ENCODE peak calls at places on chromosomes 1 and 21, in seven cellular contexts. R is hepatocyte, A is GM23248, E is neural progenitor cell, G is MM.1S, X is PC-3, L is HCT116. T is an unnamed sample.

GRCh38 chr21:37128069-37128468 is 55.0 kb downstream of the TTC3 start:
- DNase-seq in X (peak), L (no peak), E (no peak), R (no peak), A (no peak), G (no peak), T (no peak)

GRCh38 chr21:44335266-44336059 is 3.7 kb downstream of the CFAP410 start:
- DNase-seq in R (no peak), L (no peak), E (no peak), G (no peak), A (no peak), X (no peak), T (no peak)

GRCh38 chr1:167492509-167492910 is 25.8 kb downstream of the CD247 start:
- DNase-seq in X (no peak), A (no peak), E (no peak), L (no peak), R (no peak), G (no peak), T (no peak)

GRCh38 chr1:84605157-84605556 is 30.9 kb upstream of the CTBS start:
- DNase-seq in X (no peak), A (no peak), L (no peak), R (no peak), G (no peak), E (no peak), T (no peak)

GRCh38 chr1:101291562-101292035 is 54.8 kb downstream of the S1PR1 start:
- DNase-seq in R (peak), A (peak), G (no peak), L (no peak), E (no peak), X (peak), T (no peak)

GRCh38 chr1:68409426-68409825 is 40.3 kb downstream of the RPE65 start:
- DNase-seq in E (no peak), X (no peak), R (no peak), A (peak), G (no peak), L (no peak), T (no peak)

GRCh38 chr1:15260418-15261154 is 13.6 kb downstream of the FHAD1 start:
- DNase-seq in R (no peak), X (peak), A (peak), G (no peak), E (no peak), L (peak), T (no peak)

GRCh38 chr1:54096491-54097235 is 43.3 kb downstream of the TCEANC2 start:
- DNase-seq in G (no peak), L (no peak), E (peak), R (no peak), A (no peak), X (no peak), T (no peak)

GRCh38 chr1:185603158-185603557 is 131.0 kb upstream of the HMCN1 start:
- DNase-seq in L (no peak), E (no peak), A (no peak), G (no peak), X (no peak), R (no peak), T (no peak)

GRCh38 chr1:75797273-75797588 is 549 bp downstream of the MSH4 start:
- DNase-seq in X (no peak), E (no peak), R (no peak), A (no peak), G (no peak), L (no peak), T (no peak)
- TF ChIP-seq EZH2 in X (no peak), E (no peak), R (no peak), A (no peak), G (no peak), L (no peak), T (no peak)

DNA sequence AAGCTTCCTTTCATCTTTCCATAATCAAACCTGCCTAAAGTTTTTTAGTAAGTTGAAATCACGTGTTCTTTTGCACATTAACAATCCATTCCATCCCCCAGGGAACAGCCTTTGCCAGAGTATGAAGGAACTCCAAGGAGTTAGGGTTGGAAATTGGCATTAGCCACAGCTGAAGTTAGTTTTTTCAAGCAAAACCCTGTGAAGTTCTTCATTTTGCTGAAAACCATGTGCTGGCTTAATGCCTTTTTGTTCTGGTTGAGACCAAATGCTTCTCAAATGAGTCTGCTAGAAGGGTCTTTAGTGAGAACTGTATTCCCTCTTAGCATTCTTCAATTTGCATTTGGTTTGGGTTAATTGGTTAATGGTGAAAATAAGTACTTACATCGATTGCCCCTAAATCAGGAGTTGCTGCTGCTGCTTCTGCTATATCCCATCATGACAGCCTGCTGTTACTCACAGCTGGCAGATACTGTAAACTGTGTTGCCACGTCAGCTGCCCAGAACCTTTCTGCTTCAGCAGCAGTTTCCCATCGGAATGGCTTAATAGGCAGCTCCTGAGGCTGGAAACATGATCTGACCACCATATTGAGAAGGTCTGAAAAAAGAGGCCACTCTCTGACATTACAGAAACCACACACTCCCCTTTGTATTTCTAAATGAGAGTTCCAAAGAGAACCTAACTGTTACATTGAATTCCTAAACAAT is 14.1 kb upstream of the SEC16B start:
- DNase-seq in X (peak), A (peak), G (no peak), E (peak), L (no peak), R (peak), T (peak)
- H3K4me2 ChIP-seq in X (no peak), A (peak), G (no peak), E (peak), L (no peak), R (peak), T (no peak)

DNA sequence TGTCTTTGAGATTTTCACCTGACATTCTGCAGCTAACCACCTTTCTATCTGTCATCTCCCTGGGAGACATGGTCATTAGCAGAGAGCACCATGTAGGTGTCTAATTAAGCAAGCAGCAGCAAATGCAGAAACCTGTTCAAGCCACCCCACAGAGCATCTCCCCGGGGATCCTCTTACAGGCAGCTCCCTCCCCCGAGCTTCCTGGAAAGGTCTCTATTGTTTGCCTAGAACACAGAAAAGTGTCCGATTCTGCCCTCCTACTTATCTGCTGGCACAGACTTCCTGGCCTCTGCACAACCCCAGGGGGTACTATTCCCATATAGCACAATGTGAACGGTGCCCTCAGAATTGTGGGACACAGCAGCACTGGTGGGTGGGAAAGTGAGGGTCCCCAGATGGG is 46.1 kb downstream of the PLEKHA6 start:
- DNase-seq in X (no peak), A (no peak), L (no peak), R (no peak), G (no peak), E (no peak), T (no peak)
- TF ChIP-seq EZH2phosphoT487 in X (no peak), A (no peak), L (no peak), R (no peak), G (no peak), E (no peak), T (no peak)

GRCh38 chr1:52632732-52633290 is at the start of gene SHISAL2A:
- DNase-seq in A (peak), L (no peak), X (no peak), R (peak), E (peak), G (no peak), T (peak)
- TF ChIP-seq EZH2 in A (no peak), L (no peak), X (no peak), R (no peak), E (peak), G (no peak), T (peak)

GRCh38 chr21:15431053-15431452 is 298.7 kb upstream of the USP25 start:
- DNase-seq in E (no peak), G (no peak), X (no peak), A (no peak), L (no peak), R (no peak), T (no peak)

GRCh38 chr21:15434185-15434905 is 295.4 kb upstream of the USP25 start:
- DNase-seq in G (no peak), E (no peak), X (no peak), R (no peak), A (no peak), L (no peak), T (no peak)

GRCh38 chr21:15436031-15436430 is 293.8 kb upstream of the USP25 start:
- DNase-seq in E (no peak), G (no peak), X (no peak), A (no peak), R (no peak), L (no peak), T (no peak)

GRCh38 chr21:15430577-15430976 is 299.2 kb upstream of the USP25 start:
- DNase-seq in X (no peak), E (no peak), L (no peak), A (peak), G (no peak), R (no peak), T (no peak)

GRCh38 chr21:15433091-15433490 is 296.7 kb upstream of the USP25 start:
- DNase-seq in E (peak), L (no peak), A (no peak), X (no peak), G (no peak), R (no peak), T (no peak)
- H3K4me2 ChIP-seq in E (peak), L (no peak), A (no peak), X (no peak), G (no peak), R (no peak), T (no peak)

DNA sequence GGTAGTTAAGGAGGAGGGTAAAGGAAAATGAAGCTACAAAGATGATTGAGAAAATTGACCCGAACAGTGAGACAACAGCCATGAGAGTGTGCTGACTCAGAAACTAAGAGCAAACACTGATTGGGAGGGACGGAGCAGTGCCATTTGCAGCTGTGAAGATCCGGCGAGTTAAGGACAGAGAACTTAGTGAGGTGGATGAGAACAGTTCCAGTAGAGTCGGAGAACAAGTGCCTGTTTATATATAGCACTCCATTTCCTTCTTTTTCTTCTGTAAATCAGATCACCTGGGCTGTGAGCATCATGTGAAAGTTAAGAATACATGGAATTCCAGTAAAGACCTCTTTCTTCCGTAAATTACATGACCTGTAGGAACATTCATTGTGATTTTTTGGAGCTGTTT is 145.7 kb downstream of the KCNK2 start:
- DNase-seq in R (no peak), G (no peak), E (no peak), L (no peak), X (no peak), A (no peak), T (peak)
- TF ChIP-seq EZH2phosphoT487 in R (no peak), G (no peak), E (no peak), L (no peak), X (no peak), A (no peak), T (no peak)

GRCh38 chr1:38818706-38819439 is 40.7 kb downstream of the RRAGC start:
- DNase-seq in X (no peak), G (no peak), R (peak), A (no peak), L (no peak), E (no peak), T (peak)

GRCh38 chr1:38815903-38816627 is 43.5 kb downstream of the RRAGC start:
- DNase-seq in G (peak), X (no peak), R (no peak), L (no peak), A (peak), E (no peak), T (peak)

GRCh38 chr1:38817267-38817957 is 42.2 kb downstream of the RRAGC start:
- DNase-seq in X (no peak), G (no peak), E (no peak), R (no peak), A (no peak), L (no peak), T (no peak)

GRCh38 chr1:38819516-38819915 is 40.1 kb downstream of the RRAGC start:
- DNase-seq in L (no peak), R (no peak), G (no peak), E (no peak), X (no peak), A (no peak), T (no peak)

GRCh38 chr1:38817958-38818705 is 41.4 kb downstream of the RRAGC start:
- DNase-seq in X (no peak), R (peak), E (peak), L (no peak), G (peak), A (peak), T (peak)
- TF ChIP-seq EZH2 in X (peak), R (peak), E (peak), L (no peak), G (no peak), A (peak), T (no peak)

GRCh38 chr1:5733596-5733995 is 258.6 kb downstream of the NPHP4 start:
- DNase-seq in X (no peak), L (no peak), A (no peak), E (no peak), G (no peak), R (no peak), T (no peak)
- H3K4me2 ChIP-seq in X (no peak), L (no peak), A (no peak), E (no peak), G (no peak), R (no peak), T (no peak)

T was measured in GM23338.